ENCODE peak calls at places on chromosomes 4 and X, in ten cellular contexts. One of them, this sample, is unnamed.

GRCh38 chr4:88097781-88098180 is 60.7 kb downstream of the ABCG2 start:
- ATAC-seq in upper lobe of right lung: no peak
- ATAC-seq in mucosa of descending colon: no peak
- ATAC-seq in sciatic nerve: no peak
- ATAC-seq in GM23338: no peak
- ATAC-seq in A549: no peak
- ATAC-seq in effector memory CD8-positive, alpha-beta T cell: no peak
- ATAC-seq in heart left ventricle: no peak
- ATAC-seq in left cardiac atrium: no peak
- ATAC-seq in left lung: no peak
- ATAC-seq in this sample: no peak

GRCh38 chr4:168731706-168732414 is 235.0 kb downstream of the PALLD start:
- ATAC-seq in left cardiac atrium: no peak
- ATAC-seq in sciatic nerve: no peak
- ATAC-seq in A549: no peak
- ATAC-seq in left lung: no peak
- ATAC-seq in heart left ventricle: no peak
- ATAC-seq in mucosa of descending colon: no peak
- ATAC-seq in GM23338: no peak
- ATAC-seq in upper lobe of right lung: no peak
- ATAC-seq in effector memory CD8-positive, alpha-beta T cell: no peak
- ATAC-seq in this sample: no peak

GRCh38 chr4:140940589-140940988 is 184.4 kb upstream of the TBC1D9 start:
- ATAC-seq in upper lobe of right lung: no peak
- ATAC-seq in left cardiac atrium: no peak
- ATAC-seq in A549: no peak
- ATAC-seq in heart left ventricle: peak
- ATAC-seq in left lung: no peak
- ATAC-seq in GM23338: no peak
- ATAC-seq in sciatic nerve: no peak
- ATAC-seq in effector memory CD8-positive, alpha-beta T cell: no peak
- ATAC-seq in mucosa of descending colon: no peak
- ATAC-seq in this sample: no peak

GRCh38 chr4:1416051-1416947 is 10.1 kb upstream of the NKX1-1 start:
- ATAC-seq in GM23338: peak
- ATAC-seq in sciatic nerve: no peak
- ATAC-seq in left cardiac atrium: no peak
- ATAC-seq in left lung: no peak
- ATAC-seq in mucosa of descending colon: no peak
- ATAC-seq in upper lobe of right lung: no peak
- ATAC-seq in A549: no peak
- ATAC-seq in heart left ventricle: no peak
- ATAC-seq in effector memory CD8-positive, alpha-beta T cell: no peak
- ATAC-seq in this sample: no peak

GRCh38 chrX:42955349-42955748 is 177.4 kb upstream of the PPP1R2C start:
- ATAC-seq in mucosa of descending colon: no peak
- ATAC-seq in effector memory CD8-positive, alpha-beta T cell: no peak
- ATAC-seq in left lung: no peak
- ATAC-seq in A549: no peak
- ATAC-seq in heart left ventricle: no peak
- ATAC-seq in upper lobe of right lung: no peak
- ATAC-seq in left cardiac atrium: no peak
- ATAC-seq in GM23338: no peak
- ATAC-seq in sciatic nerve: no peak
- ATAC-seq in this sample: no peak

GRCh38 chrX:47645530-47645929 is 4.8 kb downstream of the ELK1 start:
- ATAC-seq in mucosa of descending colon: no peak
- ATAC-seq in effector memory CD8-positive, alpha-beta T cell: no peak
- ATAC-seq in left lung: no peak
- ATAC-seq in left cardiac atrium: no peak
- ATAC-seq in upper lobe of right lung: peak
- ATAC-seq in heart left ventricle: no peak
- ATAC-seq in GM23338: no peak
- ATAC-seq in A549: no peak
- ATAC-seq in sciatic nerve: peak
- ATAC-seq in this sample: no peak

GRCh38 chrX:72714471-72714916 is 388 bp upstream of the PHKA1 start:
- ATAC-seq in A549: peak
- ATAC-seq in upper lobe of right lung: peak
- ATAC-seq in sciatic nerve: peak
- ATAC-seq in heart left ventricle: peak
- ATAC-seq in mucosa of descending colon: peak
- ATAC-seq in GM23338: peak
- ATAC-seq in left lung: peak
- ATAC-seq in left cardiac atrium: peak
- ATAC-seq in effector memory CD8-positive, alpha-beta T cell: no peak
- ATAC-seq in this sample: peak

GRCh38 chrX:46029777-46030176 is 515.4 kb downstream of the ZNF674 start:
- ATAC-seq in effector memory CD8-positive, alpha-beta T cell: no peak
- ATAC-seq in upper lobe of right lung: no peak
- ATAC-seq in A549: no peak
- ATAC-seq in left lung: no peak
- ATAC-seq in mucosa of descending colon: no peak
- ATAC-seq in sciatic nerve: no peak
- ATAC-seq in left cardiac atrium: no peak
- ATAC-seq in GM23338: no peak
- ATAC-seq in heart left ventricle: no peak
- ATAC-seq in this sample: no peak

GRCh38 chr4:718460-718859 is 12.8 kb downstream of the PCGF3 start:
- ATAC-seq in left lung: no peak
- ATAC-seq in A549: no peak
- ATAC-seq in effector memory CD8-positive, alpha-beta T cell: no peak
- ATAC-seq in GM23338: no peak
- ATAC-seq in mucosa of descending colon: no peak
- ATAC-seq in upper lobe of right lung: no peak
- ATAC-seq in sciatic nerve: peak
- ATAC-seq in left cardiac atrium: no peak
- ATAC-seq in heart left ventricle: no peak
- ATAC-seq in this sample: no peak

GRCh38 chr4:110730318-110730717 is 107.4 kb upstream of the PITX2 start:
- ATAC-seq in A549: no peak
- ATAC-seq in effector memory CD8-positive, alpha-beta T cell: no peak
- ATAC-seq in mucosa of descending colon: no peak
- ATAC-seq in sciatic nerve: no peak
- ATAC-seq in left lung: no peak
- ATAC-seq in left cardiac atrium: no peak
- ATAC-seq in upper lobe of right lung: no peak
- ATAC-seq in heart left ventricle: no peak
- ATAC-seq in GM23338: no peak
- ATAC-seq in this sample: no peak

GRCh38 chr4:7708981-7709380 is 230.7 kb downstream of the AFAP1 start:
- ATAC-seq in upper lobe of right lung: no peak
- ATAC-seq in sciatic nerve: peak
- ATAC-seq in left lung: no peak
- ATAC-seq in heart left ventricle: no peak
- ATAC-seq in GM23338: no peak
- ATAC-seq in mucosa of descending colon: no peak
- ATAC-seq in effector memory CD8-positive, alpha-beta T cell: no peak
- ATAC-seq in left cardiac atrium: no peak
- ATAC-seq in A549: no peak
- ATAC-seq in this sample: no peak

GRCh38 chr4:110636231-110636676 is 13.4 kb upstream of the PITX2 start:
- ATAC-seq in heart left ventricle: no peak
- ATAC-seq in A549: peak
- ATAC-seq in effector memory CD8-positive, alpha-beta T cell: no peak
- ATAC-seq in sciatic nerve: no peak
- ATAC-seq in left cardiac atrium: no peak
- ATAC-seq in upper lobe of right lung: no peak
- ATAC-seq in GM23338: no peak
- ATAC-seq in left lung: no peak
- ATAC-seq in mucosa of descending colon: no peak
- ATAC-seq in this sample: no peak

GRCh38 chr4:180827610-180828009 is 1415.6 kb upstream of the TENM3 start:
- ATAC-seq in sciatic nerve: peak
- ATAC-seq in left lung: no peak
- ATAC-seq in left cardiac atrium: no peak
- ATAC-seq in heart left ventricle: no peak
- ATAC-seq in effector memory CD8-positive, alpha-beta T cell: no peak
- ATAC-seq in GM23338: no peak
- ATAC-seq in mucosa of descending colon: no peak
- ATAC-seq in upper lobe of right lung: no peak
- ATAC-seq in A549: no peak
- ATAC-seq in this sample: peak

GRCh38 chrX:2283111-2283847 is 217.5 kb downstream of the DHRSX start:
- ATAC-seq in A549: peak
- ATAC-seq in sciatic nerve: no peak
- ATAC-seq in GM23338: no peak
- ATAC-seq in left cardiac atrium: no peak
- ATAC-seq in left lung: no peak
- ATAC-seq in upper lobe of right lung: no peak
- ATAC-seq in mucosa of descending colon: no peak
- ATAC-seq in effector memory CD8-positive, alpha-beta T cell: no peak
- ATAC-seq in heart left ventricle: no peak
- ATAC-seq in this sample: no peak

GRCh38 chr4:23952258-23952657 is 62.4 kb upstream of the PPARGC1A start:
- ATAC-seq in A549: no peak
- ATAC-seq in GM23338: no peak
- ATAC-seq in upper lobe of right lung: no peak
- ATAC-seq in sciatic nerve: no peak
- ATAC-seq in heart left ventricle: no peak
- ATAC-seq in left cardiac atrium: no peak
- ATAC-seq in effector memory CD8-positive, alpha-beta T cell: no peak
- ATAC-seq in mucosa of descending colon: no peak
- ATAC-seq in left lung: no peak
- ATAC-seq in this sample: no peak

GRCh38 chr4:39472396-39472795 is 13.5 kb downstream of the LIAS start:
- ATAC-seq in A549: no peak
- ATAC-seq in GM23338: no peak
- ATAC-seq in left lung: no peak
- ATAC-seq in heart left ventricle: no peak
- ATAC-seq in sciatic nerve: no peak
- ATAC-seq in upper lobe of right lung: no peak
- ATAC-seq in left cardiac atrium: no peak
- ATAC-seq in mucosa of descending colon: no peak
- ATAC-seq in effector memory CD8-positive, alpha-beta T cell: no peak
- ATAC-seq in this sample: no peak

GRCh38 chrX:78322863-78323262 is 4.5 kb downstream of the CYSLTR1 start:
- ATAC-seq in heart left ventricle: no peak
- ATAC-seq in left lung: no peak
- ATAC-seq in effector memory CD8-positive, alpha-beta T cell: no peak
- ATAC-seq in A549: no peak
- ATAC-seq in left cardiac atrium: no peak
- ATAC-seq in mucosa of descending colon: peak
- ATAC-seq in GM23338: no peak
- ATAC-seq in upper lobe of right lung: no peak
- ATAC-seq in sciatic nerve: no peak
- ATAC-seq in this sample: no peak